ENCODE peak calls at places on chromosomes 13 and 19, in five cellular contexts. G, T, V, C and U are unnamed samples.

GRCh38 chr13:113036401-113036800 is 67.4 kb downstream of the MCF2L start:
- DNase-seq in T (no peak), G (no peak), V (no peak), C (no peak), U (no peak)

GRCh38 chr13:44052843-44053607 is 173.3 kb downstream of the LACC1 start:
- DNase-seq in V (no peak), G (peak), C (no peak), T (no peak), U (no peak)

GRCh38 chr19:12880551-12881171 is 588 bp downstream of the DNASE2 start:
- DNase-seq in T (peak), C (no peak), V (no peak), G (peak), U (no peak)

GRCh38 chr13:44801990-44802389 is 187.3 kb downstream of the NUFIP1 start:
- DNase-seq in G (peak), C (no peak), T (peak), V (no peak), U (no peak)

GRCh38 chr13:77975358-77976042 is 56.9 kb upstream of the EDNRB start:
- DNase-seq in G (no peak), T (no peak), C (no peak), V (no peak), U (no peak)

GRCh38 chr13:36533806-36534205 is 101.5 kb downstream of the CCNA1 start:
- DNase-seq in T (no peak), G (peak), V (no peak), C (no peak), U (no peak)

GRCh38 chr13:49641810-49642291 is 13.5 kb downstream of the ARL11 start:
- DNase-seq in T (no peak), V (no peak), G (peak), C (no peak), U (no peak)

GRCh38 chr13:20271441-20271840 is 39.3 kb upstream of the GJB6 start:
- DNase-seq in V (no peak), G (no peak), C (no peak), T (peak), U (no peak)

GRCh38 chr19:19866599-19867248 is 1.0 kb downstream of the ZNF253 start:
- DNase-seq in G (peak), C (peak), V (peak), T (peak), U (no peak)

GRCh38 chr19:42275103-42275502 is 6.1 kb downstream of the CIC start:
- DNase-seq in T (no peak), V (no peak), C (no peak), G (no peak), U (no peak)

GRCh38 chr13:73835138-73835721 is 299.0 kb downstream of the KLF12 start:
- DNase-seq in G (peak), C (no peak), T (no peak), V (no peak), U (no peak)

GRCh38 chr13:44303681-44304432 is 69.8 kb upstream of the SERP2 start:
- DNase-seq in V (no peak), G (no peak), C (no peak), T (no peak), U (no peak)

GRCh38 chr13:42720116-42720857 is 61.1 kb upstream of the FAM216B start:
- DNase-seq in T (no peak), V (no peak), G (peak), C (no peak), U (no peak)

GRCh38 chr13:79631260-79631659 is 150.3 kb downstream of the NDFIP2 start:
- DNase-seq in C (no peak), G (peak), V (no peak), T (no peak), U (no peak)

GRCh38 chr13:36131215-36131930 is at the start of gene DCLK1:
- DNase-seq in C (peak), T (peak), V (peak), G (peak), U (no peak)

GRCh38 chr19:28878862-28879566 is 333.9 kb downstream of the UQCRFS1 start:
- DNase-seq in C (peak), G (peak), V (peak), T (peak), U (peak)

GRCh38 chr13:99178636-99179035 is 22.0 kb upstream of the UBAC2 start:
- DNase-seq in V (no peak), G (peak), T (no peak), C (no peak), U (no peak)

GRCh38 chr13:52848455-52849190 is at the start of gene PCDH8:
- DNase-seq in C (peak), V (peak), G (no peak), T (no peak), U (peak)

GRCh38 chr13:101013245-101013644 is 338.6 kb upstream of the TMTC4 start:
- DNase-seq in V (no peak), T (no peak), C (no peak), G (no peak), U (no peak)

GRCh38 chr19:41226053-41226873 is 7.2 kb downstream of the AXL start:
- DNase-seq in G (peak), C (peak), T (peak), V (peak), U (no peak)

GRCh38 chr19:32404213-32404938 is 1.2 kb upstream of the DPY19L3 start:
- DNase-seq in G (peak), T (no peak), V (no peak), C (no peak), U (no peak)

GRCh38 chr13:90416938-90417337 is 930.5 kb upstream of the MIR17HG start:
- DNase-seq in C (no peak), T (no peak), V (no peak), G (no peak), U (no peak)

DNA sequence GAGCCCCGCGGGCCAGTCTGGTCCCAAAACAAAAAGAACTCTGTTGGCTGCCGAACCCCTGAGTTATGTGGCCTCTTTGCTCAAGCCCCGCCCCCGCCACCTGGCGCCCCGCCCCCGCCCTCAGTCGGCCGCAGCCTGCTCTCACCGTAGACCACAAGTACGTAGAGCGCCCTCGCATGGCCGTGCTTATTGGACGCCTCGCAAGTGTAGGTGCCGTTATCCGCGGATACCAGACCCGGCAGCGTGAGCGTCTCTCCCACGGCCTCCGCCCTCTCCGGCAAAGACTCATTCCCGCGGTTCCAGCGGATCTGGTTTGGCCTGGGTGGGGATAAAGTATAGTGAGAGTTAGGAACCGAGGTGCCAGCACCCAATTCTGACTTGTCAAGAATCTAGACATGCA is 5.5 kb upstream of the ZNF428 start:
- DNase-seq in G (peak), T (peak), C (no peak), V (no peak), U (no peak)
- TF ChIP-seq CTCF in G (no peak), T (no peak), C (peak), V (no peak), U (no peak)

GRCh38 chr13:50974268-50974667 is 64.7 kb downstream of the RNASEH2B start:
- DNase-seq in T (no peak), V (no peak), G (no peak), C (no peak), U (no peak)

GRCh38 chr13:50969691-50970090 is 60.1 kb downstream of the RNASEH2B start:
- DNase-seq in C (no peak), G (peak), T (no peak), V (no peak), U (no peak)
- TF ChIP-seq CTCF in C (no peak), G (no peak), T (no peak), V (no peak), U (peak)

GRCh38 chr19:7197760-7198696 is 96.2 kb downstream of the INSR start:
- DNase-seq in T (peak), C (peak), G (peak), V (peak), U (peak)
- TF ChIP-seq CTCF in T (peak), C (peak), G (peak), V (peak), U (no peak)

GRCh38 chr13:46343279-46343949 is 43.6 kb downstream of the RUBCNL start:
- DNase-seq in G (no peak), V (no peak), T (no peak), C (no peak), U (no peak)
- TF ChIP-seq CTCF in G (no peak), V (no peak), T (no peak), C (no peak), U (no peak)

GRCh38 chr13:102825400-102825799 is 20.4 kb upstream of the ERCC5 start:
- DNase-seq in V (no peak), G (no peak), C (no peak), T (no peak), U (no peak)

GRCh38 chr13:102830646-102831045 is 15.2 kb upstream of the ERCC5 start:
- DNase-seq in V (no peak), T (no peak), G (peak), C (no peak), U (no peak)

GRCh38 chr13:102825921-102826706 is 19.7 kb upstream of the ERCC5 start:
- DNase-seq in C (no peak), G (peak), T (no peak), V (no peak), U (no peak)
- TF ChIP-seq CTCF in C (no peak), G (no peak), T (no peak), V (no peak), U (no peak)

GRCh38 chr13:21691928-21692327 is 21.1 kb downstream of the FGF9 start:
- DNase-seq in G (no peak), V (no peak), T (no peak), C (no peak), U (no peak)

GRCh38 chr13:21698975-21699679 is 28.3 kb downstream of the FGF9 start:
- DNase-seq in V (no peak), C (no peak), G (no peak), T (no peak), U (no peak)

GRCh38 chr13:21695536-21695935 is 24.7 kb downstream of the FGF9 start:
- DNase-seq in V (no peak), G (no peak), T (no peak), C (no peak), U (no peak)

GRCh38 chr13:21694831-21695230 is 24.0 kb downstream of the FGF9 start:
- DNase-seq in V (no peak), G (no peak), C (no peak), T (no peak), U (no peak)

GRCh38 chr13:21696865-21697448 is 26.1 kb downstream of the FGF9 start:
- DNase-seq in C (no peak), T (no peak), G (no peak), V (no peak), U (no peak)
- TF ChIP-seq CTCF in C (no peak), T (no peak), G (no peak), V (no peak), U (no peak)

DNA sequence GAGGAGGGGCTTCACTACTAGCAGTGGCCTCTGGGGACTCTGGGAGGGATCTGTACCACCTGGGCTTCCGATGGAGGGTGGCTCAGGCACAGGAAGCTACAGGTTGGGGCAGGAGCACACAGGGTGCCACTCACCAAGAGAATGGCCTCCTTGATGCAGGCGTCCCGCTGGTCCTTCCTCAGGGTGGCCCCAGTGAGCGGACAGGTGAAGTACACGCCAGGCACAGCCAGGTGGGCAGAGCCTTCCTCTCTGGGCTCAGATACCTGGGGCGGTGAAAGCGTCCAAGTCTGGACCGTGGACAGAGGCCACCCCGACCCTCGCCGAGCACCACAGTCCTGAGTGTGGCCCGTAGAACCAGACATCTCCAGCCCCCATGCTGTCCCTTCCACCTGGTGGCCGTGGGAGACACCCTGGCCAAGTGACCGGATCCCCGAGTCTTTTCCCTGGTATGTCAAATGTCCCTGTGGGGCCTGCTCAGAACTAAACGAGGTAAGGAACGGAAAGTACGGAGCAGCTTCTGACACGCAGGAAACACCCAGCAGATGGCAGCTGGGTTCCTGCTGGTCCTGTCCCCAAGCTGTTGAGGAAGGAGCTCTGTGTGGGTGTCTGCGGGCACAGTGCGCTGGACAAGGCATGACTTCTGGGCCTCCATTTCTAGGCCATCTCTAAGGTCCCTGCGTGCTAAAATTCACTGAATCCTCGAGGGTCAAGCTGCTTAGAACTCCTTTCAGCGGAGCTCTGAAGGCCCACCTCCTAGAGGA is 5.2 kb downstream of the UBXN6 start:
- DNase-seq in C (no peak), T (no peak), G (no peak), V (no peak), U (no peak)
- TF ChIP-seq CTCF in C (no peak), T (no peak), G (no peak), V (no peak), U (no peak)

DNA sequence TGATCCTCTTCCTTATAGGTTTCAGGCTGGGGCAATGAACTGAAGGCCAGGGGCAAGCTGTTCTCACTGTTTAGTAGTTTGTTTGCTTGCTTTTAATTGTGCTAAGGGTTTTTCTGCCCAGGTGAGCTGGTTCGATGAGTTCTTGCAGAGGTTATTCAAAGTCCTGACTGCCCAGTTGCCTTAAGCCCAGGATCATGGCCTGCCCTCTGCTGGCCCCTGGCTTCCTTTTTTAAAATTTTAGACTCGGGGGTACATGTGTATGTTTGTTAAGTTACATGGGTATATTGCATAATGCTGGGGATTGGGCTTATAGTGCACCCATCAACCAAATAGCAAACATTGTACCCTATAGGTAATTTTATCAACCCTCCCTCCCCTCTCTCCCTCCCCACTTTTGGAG is 65.7 kb downstream of the ZNF536 start:
- DNase-seq in V (no peak), C (no peak), T (peak), G (no peak), U (no peak)
- TF ChIP-seq CTCF in V (peak), C (no peak), T (no peak), G (no peak), U (no peak)

GRCh38 chr13:105984236-105984635 is 551.2 kb downstream of the EFNB2 start:
- DNase-seq in C (no peak), V (no peak), T (no peak), G (no peak), U (no peak)

GRCh38 chr13:105979586-105979985 is 555.9 kb downstream of the EFNB2 start:
- DNase-seq in T (no peak), C (no peak), V (no peak), G (peak), U (no peak)

GRCh38 chr13:105979131-105979530 is 556.3 kb downstream of the EFNB2 start:
- DNase-seq in V (no peak), C (no peak), G (no peak), T (no peak), U (no peak)

GRCh38 chr13:105982219-105982618 is 553.2 kb downstream of the EFNB2 start:
- DNase-seq in G (no peak), V (no peak), C (no peak), T (no peak), U (no peak)
- TF ChIP-seq CTCF in G (no peak), V (no peak), C (no peak), T (no peak), U (no peak)